ENCODE peak calls at places on chromosomes 11 and 22, in four cellular contexts. One of them, this sample, is unnamed.

GRCh38 chr11:3190600-3190999 is 25.5 kb upstream of the OSBPL5 start:
- DNase-seq in vagina: no peak
- DNase-seq in CD4-positive, alpha-beta T cell: no peak
- DNase-seq in psoas muscle: no peak
- DNase-seq in this sample: no peak

GRCh38 chr22:38080847-38081635 is 2.9 kb downstream of the SLC16A8 start:
- DNase-seq in vagina: no peak
- DNase-seq in CD4-positive, alpha-beta T cell: no peak
- DNase-seq in psoas muscle: no peak
- DNase-seq in this sample: no peak

GRCh38 chr11:86696004-86696403 is 23.6 kb upstream of the ME3 start:
- DNase-seq in vagina: no peak
- DNase-seq in CD4-positive, alpha-beta T cell: no peak
- DNase-seq in psoas muscle: no peak
- DNase-seq in this sample: no peak

GRCh38 chr11:83666149-83666548 is 380.0 kb upstream of the CCDC90B start:
- DNase-seq in vagina: no peak
- DNase-seq in CD4-positive, alpha-beta T cell: no peak
- DNase-seq in psoas muscle: no peak
- DNase-seq in this sample: no peak

GRCh38 chr11:36195496-36196346 is 93.5 kb downstream of the COMMD9 start:
- DNase-seq in vagina: peak
- DNase-seq in CD4-positive, alpha-beta T cell: no peak
- DNase-seq in psoas muscle: no peak
- DNase-seq in this sample: no peak

GRCh38 chr22:26905640-26906039 is 248.3 kb downstream of the MIAT start:
- DNase-seq in vagina: no peak
- DNase-seq in CD4-positive, alpha-beta T cell: no peak
- DNase-seq in psoas muscle: no peak
- DNase-seq in this sample: no peak

GRCh38 chr11:47213985-47214564 is 699 bp upstream of the DDB2 start:
- DNase-seq in vagina: peak
- DNase-seq in CD4-positive, alpha-beta T cell: peak
- DNase-seq in psoas muscle: peak
- DNase-seq in this sample: peak

GRCh38 chr11:126991596-126991995 is 9.0 kb downstream of the KIRREL3 start:
- DNase-seq in vagina: no peak
- DNase-seq in CD4-positive, alpha-beta T cell: no peak
- DNase-seq in psoas muscle: no peak
- DNase-seq in this sample: no peak

GRCh38 chr11:44277097-44278090 is 32.5 kb downstream of the ALX4 start:
- DNase-seq in vagina: no peak
- DNase-seq in CD4-positive, alpha-beta T cell: no peak
- DNase-seq in psoas muscle: no peak
- DNase-seq in this sample: no peak

GRCh38 chr11:24820541-24820940 is 323.7 kb downstream of the LUZP2 start:
- DNase-seq in vagina: no peak
- DNase-seq in CD4-positive, alpha-beta T cell: no peak
- DNase-seq in psoas muscle: no peak
- DNase-seq in this sample: no peak

GRCh38 chr22:41948142-41948541 is 1.2 kb upstream of the CENPM start:
- DNase-seq in vagina: no peak
- DNase-seq in CD4-positive, alpha-beta T cell: no peak
- DNase-seq in psoas muscle: no peak
- DNase-seq in this sample: no peak

GRCh38 chr22:49997221-49997599 is 15.4 kb downstream of the IL17REL start:
- DNase-seq in vagina: peak
- DNase-seq in CD4-positive, alpha-beta T cell: no peak
- DNase-seq in psoas muscle: no peak
- DNase-seq in this sample: no peak

GRCh38 chr11:121318848-121319834 is 26.6 kb downstream of the SC5D start:
- DNase-seq in vagina: no peak
- DNase-seq in CD4-positive, alpha-beta T cell: no peak
- DNase-seq in psoas muscle: no peak
- DNase-seq in this sample: no peak

GRCh38 chr22:26642465-26643367 is 14.7 kb upstream of the MIAT start:
- DNase-seq in vagina: no peak
- DNase-seq in CD4-positive, alpha-beta T cell: peak
- DNase-seq in psoas muscle: no peak
- DNase-seq in this sample: no peak

DNA sequence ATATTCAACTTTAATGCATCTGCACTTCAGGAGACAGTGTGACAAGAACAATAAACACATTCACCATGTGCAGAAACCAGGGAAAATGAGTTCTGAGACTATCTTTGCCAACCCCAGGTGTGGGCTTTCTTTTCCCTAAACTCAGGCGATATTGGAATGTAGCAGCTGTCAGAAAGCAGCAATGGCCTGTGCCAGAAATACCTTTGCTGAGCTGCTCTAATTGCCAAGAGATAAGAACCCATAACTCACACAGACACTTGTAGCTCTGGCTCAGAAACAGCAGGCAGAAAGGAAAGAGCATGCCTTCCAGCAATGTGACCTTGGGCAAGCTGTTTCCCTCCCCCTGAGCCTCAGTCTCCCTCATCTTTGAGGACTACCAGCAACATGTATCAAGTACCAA is 77.6 kb downstream of the PLEKHA7 start:
- DNase-seq in vagina: no peak
- DNase-seq in CD4-positive, alpha-beta T cell: no peak
- DNase-seq in psoas muscle: no peak
- DNase-seq in this sample: no peak
- H3K27ac ChIP-seq in vagina: no peak
- H3K27ac ChIP-seq in CD4-positive, alpha-beta T cell: no peak
- H3K27ac ChIP-seq in psoas muscle: no peak
- H3K27ac ChIP-seq in this sample: peak

GRCh38 chr22:47837703-47838102 is 1075.3 kb downstream of the TBC1D22A start:
- DNase-seq in vagina: no peak
- DNase-seq in CD4-positive, alpha-beta T cell: no peak
- DNase-seq in psoas muscle: no peak
- DNase-seq in this sample: no peak
- TF ChIP-seq CTCF in vagina: no peak
- TF ChIP-seq CTCF in CD4-positive, alpha-beta T cell: no peak
- TF ChIP-seq CTCF in psoas muscle: no peak
- TF ChIP-seq CTCF in this sample: no peak

GRCh38 chr11:110711448-110711775 is 825 bp downstream of the ARHGAP20 start:
- DNase-seq in vagina: no peak
- DNase-seq in CD4-positive, alpha-beta T cell: no peak
- DNase-seq in psoas muscle: no peak
- DNase-seq in this sample: no peak
- H3K27ac ChIP-seq in vagina: peak
- H3K27ac ChIP-seq in CD4-positive, alpha-beta T cell: no peak
- H3K27ac ChIP-seq in psoas muscle: peak
- H3K27ac ChIP-seq in this sample: peak

GRCh38 chr11:59205664-59206063 is 7.1 kb downstream of the MPEG1 start:
- DNase-seq in vagina: no peak
- DNase-seq in CD4-positive, alpha-beta T cell: no peak
- DNase-seq in psoas muscle: no peak
- DNase-seq in this sample: no peak
- TF ChIP-seq CTCF in vagina: no peak
- TF ChIP-seq CTCF in CD4-positive, alpha-beta T cell: no peak
- TF ChIP-seq CTCF in psoas muscle: no peak
- TF ChIP-seq CTCF in this sample: no peak

DNA sequence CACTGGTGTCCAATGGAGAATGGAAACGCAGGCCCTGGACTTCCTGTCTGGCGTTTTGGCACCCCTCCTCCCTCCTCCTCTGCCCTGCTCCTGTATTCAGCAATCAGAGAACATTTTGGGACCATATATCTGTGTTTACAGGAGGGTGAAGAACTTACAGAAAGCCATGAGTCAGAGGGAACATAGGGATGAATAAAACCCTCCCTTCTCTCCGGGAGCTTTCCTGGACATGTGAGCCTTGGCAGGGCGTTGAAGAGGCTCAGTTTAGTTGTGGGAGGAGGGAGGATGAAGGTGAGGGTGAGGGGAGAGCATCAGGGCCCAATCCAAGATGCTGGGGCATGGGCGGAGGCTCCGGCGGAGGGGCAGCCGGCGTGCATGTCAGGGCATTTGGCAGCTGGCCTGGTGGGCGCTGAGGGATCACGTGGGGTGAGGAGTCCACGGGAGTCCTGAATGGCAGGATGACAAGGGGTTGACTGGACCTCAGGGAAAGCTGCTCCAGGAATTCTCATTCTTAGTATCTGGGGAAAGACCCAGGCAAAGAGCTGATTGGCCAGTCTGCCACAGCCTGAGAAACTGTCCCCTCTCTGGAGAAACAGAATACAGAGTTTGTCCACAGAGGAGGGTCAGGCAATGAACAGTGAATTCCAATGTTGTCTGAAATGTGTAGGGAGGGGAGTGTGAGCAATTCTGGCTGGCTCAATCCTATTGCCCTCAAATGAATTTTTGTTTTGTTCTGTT is 28.9 kb downstream of the MICAL2 start:
- DNase-seq in vagina: no peak
- DNase-seq in CD4-positive, alpha-beta T cell: no peak
- DNase-seq in psoas muscle: no peak
- DNase-seq in this sample: no peak
- H3K27ac ChIP-seq in vagina: peak
- H3K27ac ChIP-seq in CD4-positive, alpha-beta T cell: no peak
- H3K27ac ChIP-seq in psoas muscle: no peak
- H3K27ac ChIP-seq in this sample: peak

DNA sequence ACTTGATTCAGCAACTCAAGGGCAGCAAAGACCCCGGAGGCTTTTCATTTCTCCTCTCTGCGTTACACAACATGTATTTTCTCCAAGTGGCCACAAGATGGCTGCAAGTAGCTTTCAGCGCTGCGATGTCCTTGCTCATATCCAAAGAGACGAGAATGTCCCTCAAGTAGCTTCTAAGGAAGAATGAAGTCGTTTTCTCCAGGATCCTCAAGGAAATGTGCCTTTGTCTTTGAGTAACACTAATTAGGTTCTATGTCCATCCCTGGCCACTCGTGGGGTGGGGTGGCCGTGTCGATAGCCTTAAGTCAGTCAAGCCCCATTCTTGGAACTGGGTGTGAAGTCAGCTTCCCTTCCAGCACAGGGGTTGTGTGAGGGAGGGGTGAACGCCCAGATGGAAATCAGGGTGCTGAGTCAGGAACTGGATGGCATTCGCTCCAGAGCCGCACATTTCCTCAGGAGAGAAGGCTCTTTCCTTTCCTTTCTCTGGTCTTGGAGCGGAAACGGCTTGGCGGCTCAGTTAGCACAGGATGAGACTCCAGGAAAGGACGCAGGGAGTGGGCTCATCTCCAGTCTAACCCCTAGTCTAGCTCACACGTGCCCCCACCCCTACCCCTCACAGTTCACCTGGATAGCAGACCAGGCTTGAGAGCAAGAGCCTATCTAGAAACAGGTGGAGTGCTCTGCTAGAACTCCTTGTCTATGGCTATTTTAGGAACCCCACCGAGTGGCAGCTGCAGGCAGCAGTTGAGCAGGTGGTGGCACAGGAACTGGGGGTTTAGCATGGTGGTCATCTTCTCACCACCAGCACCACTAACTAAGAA is 44.3 kb downstream of the NNMT start:
- DNase-seq in vagina: no peak
- DNase-seq in CD4-positive, alpha-beta T cell: peak
- DNase-seq in psoas muscle: peak
- DNase-seq in this sample: peak
- TF ChIP-seq CTCF in vagina: peak
- TF ChIP-seq CTCF in CD4-positive, alpha-beta T cell: peak
- TF ChIP-seq CTCF in psoas muscle: peak
- TF ChIP-seq CTCF in this sample: peak

GRCh38 chr11:69009441-69010211 is 3.4 kb downstream of the MRGPRF start:
- DNase-seq in vagina: no peak
- DNase-seq in CD4-positive, alpha-beta T cell: no peak
- DNase-seq in psoas muscle: no peak
- DNase-seq in this sample: no peak
- H3K27ac ChIP-seq in vagina: peak
- H3K27ac ChIP-seq in CD4-positive, alpha-beta T cell: no peak
- H3K27ac ChIP-seq in psoas muscle: peak
- H3K27ac ChIP-seq in this sample: peak

GRCh38 chr22:29820941-29821789 is 16.9 kb downstream of the ASCC2 start:
- DNase-seq in vagina: no peak
- DNase-seq in CD4-positive, alpha-beta T cell: no peak
- DNase-seq in psoas muscle: peak
- DNase-seq in this sample: peak
- TF ChIP-seq CTCF in vagina: no peak
- TF ChIP-seq CTCF in CD4-positive, alpha-beta T cell: no peak
- TF ChIP-seq CTCF in psoas muscle: no peak
- TF ChIP-seq CTCF in this sample: no peak

DNA sequence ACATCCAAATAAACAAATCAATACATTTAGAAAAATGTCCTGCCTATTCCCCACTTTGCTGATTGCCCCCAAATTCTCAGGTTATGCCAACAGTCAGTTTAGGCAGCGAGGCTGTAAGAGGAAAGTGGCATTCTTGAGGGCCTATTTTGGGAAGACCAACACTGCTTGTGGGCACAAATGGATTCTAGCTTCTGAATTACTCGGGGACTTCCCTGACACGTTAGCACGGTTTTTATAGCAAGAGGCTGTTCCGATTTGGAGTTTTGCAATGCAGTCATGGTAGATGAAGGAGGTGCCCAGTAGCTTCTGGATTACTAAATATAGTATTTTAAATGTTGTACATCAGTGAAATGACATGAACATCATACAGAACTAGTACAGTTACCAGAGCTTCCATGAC is 13.1 kb downstream of the RCN1 start:
- DNase-seq in vagina: no peak
- DNase-seq in CD4-positive, alpha-beta T cell: no peak
- DNase-seq in psoas muscle: no peak
- DNase-seq in this sample: no peak
- H3K27ac ChIP-seq in vagina: no peak
- H3K27ac ChIP-seq in CD4-positive, alpha-beta T cell: no peak
- H3K27ac ChIP-seq in psoas muscle: no peak
- H3K27ac ChIP-seq in this sample: peak

DNA sequence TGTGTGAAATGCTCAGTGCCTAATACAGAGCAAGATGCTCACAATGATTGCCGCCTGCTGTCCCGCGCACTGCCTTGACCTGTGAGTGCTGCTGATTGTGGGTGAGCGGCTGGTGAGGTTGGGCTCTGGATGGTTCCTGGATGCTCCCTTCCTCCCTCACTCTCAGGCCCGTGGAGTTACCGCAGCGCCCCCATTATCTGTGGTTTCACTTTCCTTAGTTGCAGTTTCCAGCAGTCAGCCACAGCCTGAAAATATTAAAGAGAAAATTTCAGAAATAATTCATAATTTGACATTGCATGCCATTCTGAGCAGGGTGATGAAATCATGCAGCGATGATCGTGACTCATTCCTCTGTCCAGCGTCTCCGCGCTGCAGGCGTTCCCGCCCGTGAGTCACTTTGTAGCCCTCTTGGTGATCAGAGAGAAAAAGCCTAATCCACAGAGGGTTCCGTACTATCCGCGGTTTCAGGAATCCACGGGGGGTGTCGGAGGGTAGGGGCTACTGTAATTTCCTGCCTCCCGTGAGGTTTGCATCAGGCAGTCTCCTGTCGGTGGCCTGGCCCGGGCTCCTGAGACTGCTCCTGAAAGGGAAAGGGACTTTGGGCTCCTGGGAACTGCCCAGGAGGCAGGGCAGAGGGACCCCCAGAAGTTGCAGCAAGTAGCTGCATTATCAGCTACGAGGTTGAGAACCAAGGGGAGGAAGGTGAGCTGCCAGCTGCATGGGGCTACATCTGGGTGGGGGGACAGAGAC is 10.6 kb downstream of the RPL3 start:
- DNase-seq in vagina: no peak
- DNase-seq in CD4-positive, alpha-beta T cell: no peak
- DNase-seq in psoas muscle: peak
- DNase-seq in this sample: peak
- TF ChIP-seq CTCF in vagina: no peak
- TF ChIP-seq CTCF in CD4-positive, alpha-beta T cell: no peak
- TF ChIP-seq CTCF in psoas muscle: no peak
- TF ChIP-seq CTCF in this sample: no peak